ENCODE peak calls at places on chromosomes 6 and 20, in six cellular contexts. H is hepatocyte, M is gastrocnemius medialis, I is A673, K is transverse colon, L is osteoblast. O is an unnamed sample. For H3K4me1 and H3K36me3, the result is how much of the 10 kb centered on the place peaks cover.

GRCh38 chr6:35044145-35044745 is 96.9 kb downstream of the TCP11 start:
- DNase-seq in H (no peak), M (no peak), I (peak), K (peak), L (no peak), O (peak)

GRCh38 chr20:58753929-58754551 is 61.4 kb downstream of the NPEPL1 start:
- DNase-seq in H (no peak), M (no peak), I (no peak), K (no peak), L (no peak), O (no peak)

GRCh38 chr6:61886608-61887259 is 399.3 kb downstream of the KHDRBS2 start:
- DNase-seq in H (peak), M (no peak), I (peak), K (no peak), L (no peak), O (no peak)

GRCh38 chr20:21189761-21190523 is 64.1 kb downstream of the KIZ start:
- DNase-seq in H (no peak), M (no peak), I (no peak), K (no peak), L (no peak), O (no peak)

GRCh38 chr6:70282906-70283461 is 19.9 kb downstream of the COL9A1 start:
- DNase-seq in H (no peak), M (no peak), I (no peak), K (no peak), L (peak), O (no peak)

GRCh38 chr20:409697-410559 is 1.8 kb downstream of the RBCK1 start:
- DNase-seq in H (no peak), M (peak), I (no peak), K (peak), L (peak), O (peak)

GRCh38 chr6:138406443-138406842 is 2.4 kb downstream of the HEBP2 start:
- DNase-seq in H (no peak), M (no peak), I (no peak), K (peak), L (no peak), O (no peak)

GRCh38 chr6:131966443-131966842 is 15.3 kb upstream of the CCN2 start:
- DNase-seq in H (no peak), M (no peak), I (no peak), K (no peak), L (no peak), O (no peak)

GRCh38 chr6:105608711-105609374 is 206.0 kb upstream of the PREP start:
- DNase-seq in H (peak), M (no peak), I (no peak), K (peak), L (peak), O (peak)

GRCh38 chr6:118080547-118080946 is 173.5 kb downstream of the SLC35F1 start:
- DNase-seq in H (no peak), M (no peak), I (peak), K (no peak), L (no peak), O (no peak)

GRCh38 chr6:149451361-149452061 is 33.3 kb downstream of the ZC3H12D start:
- DNase-seq in H (peak), M (no peak), I (no peak), K (peak), L (peak), O (peak)

GRCh38 chr6:45746046-45746445 is 269.6 kb downstream of the CLIC5 start:
- DNase-seq in H (no peak), M (no peak), I (peak), K (no peak), L (no peak), O (no peak)

GRCh38 chr6:7150381-7151064 is 42.8 kb downstream of the RREB1 start:
- DNase-seq in H (no peak), M (no peak), I (no peak), K (no peak), L (no peak), O (no peak)

GRCh38 chr6:106514281-106514885 is 114.9 kb downstream of the RTN4IP1 start:
- DNase-seq in H (no peak), M (no peak), I (no peak), K (no peak), L (no peak), O (no peak)

GRCh38 chr6:137894779-137895385 is 27.8 kb downstream of the TNFAIP3 start:
- DNase-seq in H (no peak), M (no peak), I (no peak), K (no peak), L (no peak), O (no peak)

GRCh38 chr6:72712921-72713320 is 91.1 kb downstream of the KCNQ5 start:
- DNase-seq in H (no peak), M (no peak), I (peak), K (no peak), L (no peak), O (no peak)

GRCh38 chr20:34755367-34755766 is 51.2 kb downstream of the TP53INP2 start:
- DNase-seq in H (no peak), M (no peak), I (no peak), K (no peak), L (no peak), O (no peak)

GRCh38 chr6:154154389-154154967 is 115.4 kb downstream of the OPRM1 start:
- DNase-seq in H (peak), M (no peak), I (peak), K (peak), L (peak), O (no peak)

GRCh38 chr6:45327956-45328522 is at the start of gene RUNX2:
- DNase-seq in H (peak), M (no peak), I (peak), K (no peak), L (no peak), O (no peak)

GRCh38 chr6:124659427-124659826 is 302.8 kb upstream of the RNF217 start:
- DNase-seq in H (no peak), M (no peak), I (no peak), K (no peak), L (no peak), O (no peak)

GRCh38 chr6:55913213-55914195 is 38.1 kb upstream of the BMP5 start:
- DNase-seq in H (no peak), M (no peak), I (no peak), K (no peak), L (peak), O (no peak)

GRCh38 chr6:42264852-42265390 is 47.3 kb upstream of the MRPS10 start:
- DNase-seq in H (no peak), M (no peak), I (no peak), K (no peak), L (peak), O (no peak)
- H3K4me1 ChIP-seq in H (under half), M (under half), I (under half), K (under half), L (under half), O (under half)

GRCh38 chr6:109330263-109330662 is 52.0 kb downstream of the CD164 start:
- DNase-seq in H (no peak), M (no peak), I (no peak), K (no peak), L (no peak), O (no peak)
- TF ChIP-seq CTCF in H (no peak), M (no peak), I (no peak), K (no peak), L (no peak), O (no peak)

DNA sequence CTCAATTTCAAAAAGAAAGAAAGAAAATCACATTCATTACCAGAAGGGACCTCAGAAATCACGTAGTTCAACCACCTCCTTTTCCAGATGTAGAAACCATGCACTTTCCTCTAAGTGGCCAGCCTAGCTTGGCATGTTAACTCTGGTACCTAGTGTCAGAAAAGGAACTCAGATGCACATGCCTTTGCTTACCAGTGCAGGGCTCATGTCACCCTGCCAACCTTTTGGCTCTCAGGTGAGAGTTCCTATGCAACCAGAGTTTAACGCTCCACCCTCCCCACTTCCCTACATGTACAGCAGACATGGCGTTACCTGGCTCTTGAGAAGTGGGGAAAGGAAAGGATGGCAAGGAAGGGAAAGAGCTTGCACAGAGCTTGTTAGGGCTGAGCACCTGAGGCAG is 16.3 kb upstream of the IL17F start:
- DNase-seq in H (no peak), M (no peak), I (no peak), K (no peak), L (no peak), O (no peak)
- H3K36me3 ChIP-seq in H (under half), M (under half), I (half or more), K (under half), L (under half), O (under half)

GRCh38 chr20:3781153-3781910 is at the start of gene SPEF1:
- DNase-seq in H (peak), M (peak), I (peak), K (peak), L (peak), O (peak)
- H3K4me1 ChIP-seq in H (under half), M (under half), I (under half), K (under half), L (under half), O (under half)

GRCh38 chr6:3561745-3562144 is 104.9 kb upstream of the SLC22A23 start:
- DNase-seq in H (peak), M (no peak), I (peak), K (no peak), L (no peak), O (no peak)
- TF ChIP-seq CTCF in H (peak), M (no peak), I (peak), K (peak), L (no peak), O (no peak)

GRCh38 chr20:63966172-63966943 is 3.4 kb downstream of the ZNF512B start:
- DNase-seq in H (no peak), M (no peak), I (no peak), K (no peak), L (peak), O (peak)

GRCh38 chr20:63962426-63963347 is 6.5 kb upstream of the UCKL1 start:
- DNase-seq in H (no peak), M (no peak), I (no peak), K (no peak), L (peak), O (peak)

GRCh38 chr20:63963348-63963741 is 6.4 kb downstream of the ZNF512B start:
- DNase-seq in H (no peak), M (no peak), I (no peak), K (no peak), L (peak), O (peak)

GRCh38 chr20:63963784-63964301 is 5.9 kb downstream of the ZNF512B start:
- DNase-seq in H (no peak), M (no peak), I (no peak), K (no peak), L (peak), O (no peak)

GRCh38 chr20:63964412-63964811 is 5.3 kb downstream of the ZNF512B start:
- DNase-seq in H (no peak), M (no peak), I (no peak), K (no peak), L (peak), O (no peak)
- H3K36me3 ChIP-seq in H (under half), M (under half), I (half or more), K (under half), L (under half), O (under half)

GRCh38 chr6:15429146-15430110 is 183.6 kb downstream of the JARID2 start:
- DNase-seq in H (no peak), M (no peak), I (peak), K (no peak), L (peak), O (no peak)

GRCh38 chr6:15433517-15433874 is 187.6 kb downstream of the JARID2 start:
- DNase-seq in H (no peak), M (no peak), I (no peak), K (no peak), L (no peak), O (no peak)

GRCh38 chr6:15431762-15432495 is 186.1 kb downstream of the JARID2 start:
- DNase-seq in H (peak), M (peak), I (no peak), K (no peak), L (no peak), O (no peak)

GRCh38 chr6:15430181-15430580 is 184.3 kb downstream of the JARID2 start:
- DNase-seq in H (no peak), M (no peak), I (no peak), K (no peak), L (no peak), O (no peak)

DNA sequence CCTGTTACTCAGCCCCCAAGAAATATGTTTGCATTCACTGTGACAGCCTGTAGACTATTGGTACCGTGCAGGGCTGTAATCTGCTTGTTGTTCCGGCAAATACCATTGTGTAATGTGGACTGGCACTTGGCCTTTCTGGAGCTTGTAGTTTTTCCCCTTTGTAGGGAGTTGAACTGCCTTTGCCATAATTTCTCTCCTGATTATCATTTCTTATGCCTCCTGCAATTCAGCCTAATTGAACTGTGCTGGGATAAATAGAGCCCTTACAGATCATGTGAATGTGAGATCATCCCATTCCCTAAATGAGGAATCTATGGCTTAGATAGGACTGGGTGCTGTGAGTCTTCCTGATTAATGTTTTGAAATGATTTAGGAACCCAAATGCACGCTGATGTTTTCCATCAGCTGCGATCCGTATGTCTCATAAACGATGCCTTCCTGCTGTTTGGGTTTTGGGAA is 185.1 kb downstream of the JARID2 start:
- DNase-seq in H (no peak), M (no peak), I (no peak), K (no peak), L (no peak), O (no peak)
- H3K4me1 ChIP-seq in H (under half), M (half or more), I (half or more), K (under half), L (under half), O (under half)

DNA sequence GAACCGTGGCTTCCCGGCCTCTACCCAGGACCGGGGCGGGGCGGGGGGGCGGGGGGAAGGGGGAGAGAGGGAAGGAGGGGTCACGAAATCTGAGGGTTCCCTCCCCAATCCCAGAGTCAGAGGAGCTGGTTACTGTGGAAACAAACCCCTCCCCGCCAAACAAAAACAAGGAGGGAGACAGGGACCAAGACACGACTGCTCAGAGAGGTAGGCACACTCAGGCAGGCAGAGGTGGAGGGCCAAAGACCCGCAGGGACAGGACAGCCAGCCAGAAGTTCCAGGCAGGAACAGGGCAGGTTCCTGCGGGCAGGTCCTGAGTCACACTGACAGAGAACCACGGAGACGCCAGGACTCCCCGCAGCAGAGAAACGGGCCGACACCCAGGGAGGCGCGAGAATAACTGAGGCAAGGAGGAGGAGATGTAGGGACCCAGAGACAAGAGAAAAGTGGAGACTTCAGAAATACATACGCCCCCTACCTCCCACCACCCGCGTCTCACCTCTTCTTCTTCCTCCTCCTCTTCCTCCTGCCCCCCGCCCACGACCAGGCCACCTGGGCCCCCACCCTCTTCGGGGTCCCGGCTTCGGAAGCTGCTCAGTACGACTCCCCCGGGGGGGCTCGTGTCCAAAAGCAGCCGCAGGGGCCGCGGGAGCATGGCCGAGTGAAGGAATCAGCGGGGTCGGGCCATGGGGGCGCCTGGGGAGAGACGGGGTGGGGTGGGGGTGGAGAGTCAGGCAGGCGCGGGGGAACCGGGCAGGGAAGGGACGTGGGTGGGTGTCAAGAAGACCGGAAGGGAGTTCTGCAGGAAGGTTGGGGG is 578 bp downstream of the RGL2 start:
- DNase-seq in H (peak), M (no peak), I (peak), K (peak), L (peak), O (peak)
- TF ChIP-seq CTCF in H (no peak), M (no peak), I (peak), K (no peak), L (no peak), O (no peak)